ENCODE peak calls at places on chromosome 11, in four cellular contexts. Y is neuronal stem cell, S is osteoblast, O is PC-9. D is an unnamed sample. For H3K4me1 and H3K36me3, the result is how much of the 10 kb centered on the place peaks cover.

GRCh38 chr11:132312616-132313210 is 942.3 kb downstream of the NTM start:
- DNase-seq in O (no peak), S (peak), Y (peak), D (peak)

GRCh38 chr11:115276182-115276581 is 228.0 kb downstream of the CADM1 start:
- DNase-seq in O (no peak), S (no peak), Y (no peak), D (no peak)

GRCh38 chr11:132501356-132501755 is 1030.9 kb downstream of the OPCML start:
- DNase-seq in Y (no peak), S (no peak), O (no peak), D (no peak)

GRCh38 chr11:66346476-66347424 is 679 bp downstream of the B4GAT1 start:
- DNase-seq in S (peak), Y (no peak), O (peak), D (no peak)

GRCh38 chr11:66020618-66021357 is 5.5 kb downstream of the CATSPER1 start:
- DNase-seq in Y (no peak), S (peak), O (peak), D (no peak)

GRCh38 chr11:60786811-60787567 is 1.9 kb downstream of the MS4A10 start:
- DNase-seq in O (no peak), Y (no peak), S (peak), D (no peak)

GRCh38 chr11:107998761-107999160 is 9.9 kb upstream of the CUL5 start:
- DNase-seq in O (no peak), S (no peak), Y (no peak), D (no peak)

GRCh38 chr11:117673561-117673960 is 123.5 kb downstream of the DSCAML1 start:
- DNase-seq in S (no peak), Y (no peak), O (no peak), D (no peak)

GRCh38 chr11:96306933-96307747 is 35.9 kb downstream of the MAML2 start:
- DNase-seq in S (peak), Y (peak), O (peak), D (no peak)

GRCh38 chr11:33608386-33608785 is 92.2 kb downstream of the C11orf91 start:
- DNase-seq in S (no peak), Y (no peak), O (no peak), D (no peak)

GRCh38 chr11:72679869-72680268 is 5.6 kb upstream of the PDE2A start:
- DNase-seq in S (peak), Y (no peak), O (no peak), D (no peak)

GRCh38 chr11:83543918-83544491 is 257.8 kb upstream of the CCDC90B start:
- DNase-seq in O (no peak), Y (no peak), S (no peak), D (no peak)

GRCh38 chr11:119974467-119974866 is 163.4 kb downstream of the TRIM29 start:
- DNase-seq in O (no peak), Y (no peak), S (no peak), D (no peak)

GRCh38 chr11:1257916-1258315 is 35.0 kb downstream of the MUC5B start:
- DNase-seq in Y (no peak), S (no peak), O (no peak), D (no peak)

GRCh38 chr11:128476729-128477128 is 110.6 kb downstream of the ETS1 start:
- DNase-seq in O (no peak), Y (no peak), S (no peak), D (no peak)
- H3K4me1 ChIP-seq in O (under half), Y (under half), S (half or more), D (half or more)

DNA sequence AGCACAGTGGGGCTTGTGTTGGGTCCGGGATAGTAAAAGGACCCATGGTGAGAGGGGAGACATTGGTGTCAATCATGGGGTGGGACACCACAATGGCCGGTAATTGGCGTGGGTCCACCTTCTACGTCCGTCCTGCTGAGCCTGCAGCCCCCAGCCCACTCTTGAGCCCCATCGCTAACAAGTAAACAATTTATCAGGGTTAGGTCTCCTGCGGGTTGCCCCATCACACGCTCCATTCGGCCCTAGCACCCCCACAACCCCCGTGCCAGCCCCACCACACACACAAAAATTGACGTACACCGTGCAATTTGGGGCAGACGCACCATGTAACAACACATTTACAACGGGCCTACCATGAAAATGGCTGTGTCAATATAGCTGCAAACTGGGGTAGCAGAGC is 86.5 kb upstream of the HTATIP2 start:
- DNase-seq in S (no peak), Y (no peak), O (no peak), D (no peak)
- H2AFZ ChIP-seq in S (no peak), Y (no peak), O (no peak), D (no peak)

GRCh38 chr11:63818609-63819008 is 5.4 kb downstream of the SPINDOC start:
- DNase-seq in S (no peak), O (no peak), Y (no peak), D (no peak)
- H3K36me3 ChIP-seq in S (half or more), O (under half), Y (half or more), D (under half)

GRCh38 chr11:64765291-64765803 is 5.6 kb upstream of the PYGM start:
- DNase-seq in O (no peak), Y (no peak), S (no peak), D (no peak)

GRCh38 chr11:64764753-64765152 is 5.0 kb upstream of the PYGM start:
- DNase-seq in Y (no peak), S (peak), O (no peak), D (no peak)

GRCh38 chr11:64763804-64764611 is 4.2 kb upstream of the PYGM start:
- DNase-seq in S (peak), Y (no peak), O (no peak), D (no peak)

GRCh38 chr11:64762277-64762915 is 2.6 kb upstream of the PYGM start:
- DNase-seq in O (no peak), S (peak), Y (no peak), D (no peak)

DNA sequence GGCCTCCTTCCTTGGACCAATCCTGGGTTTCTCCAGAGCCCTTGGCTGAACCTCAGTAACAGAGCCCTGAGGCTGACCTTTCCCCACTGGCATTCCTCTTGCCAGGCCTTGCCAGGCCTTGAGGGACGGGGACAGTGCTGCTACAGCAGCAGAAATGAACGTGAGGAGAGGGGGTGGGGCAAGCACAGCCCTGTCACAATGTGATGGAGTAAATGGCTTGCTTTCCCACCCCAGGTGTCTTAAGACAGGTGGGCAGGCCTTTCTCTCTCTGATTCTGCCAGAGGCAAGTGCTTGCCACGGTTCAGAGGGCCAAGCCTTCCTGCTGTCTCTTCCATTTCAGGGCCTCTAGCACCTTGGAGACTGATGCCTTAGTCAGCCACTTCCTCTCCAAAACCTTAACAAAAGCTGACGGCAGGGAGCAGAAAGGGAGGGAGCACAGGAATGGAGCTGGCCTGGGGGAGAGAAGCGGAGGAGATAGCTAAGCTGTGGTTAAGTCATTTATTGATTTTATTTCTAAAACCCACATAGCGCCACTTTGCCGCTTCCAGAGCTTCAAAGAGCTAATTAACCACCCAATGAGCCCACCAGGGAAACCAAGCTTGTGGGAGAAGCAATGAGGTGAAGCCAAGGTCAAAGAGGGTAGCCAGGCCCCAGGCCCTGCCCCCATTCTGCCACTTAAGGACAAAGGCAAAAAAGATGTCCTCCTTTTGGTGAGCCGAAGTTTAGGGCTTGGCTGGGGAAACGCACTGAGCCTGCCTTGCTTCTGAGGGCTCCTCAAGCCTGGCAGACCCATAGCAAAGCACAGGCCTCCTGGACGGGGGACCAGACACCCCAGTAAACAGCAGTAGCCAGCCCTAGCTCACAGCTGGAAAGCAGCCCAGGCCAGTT is 3.4 kb upstream of the PYGM start:
- DNase-seq in Y (no peak), S (peak), O (no peak), D (no peak)
- H3K4me1 ChIP-seq in Y (under half), S (under half), O (under half), D (under half)

GRCh38 chr11:99325807-99326206 is 305.1 kb downstream of the CNTN5 start:
- DNase-seq in Y (no peak), S (peak), O (peak), D (no peak)
- H2AFZ ChIP-seq in Y (peak), S (no peak), O (no peak), D (no peak)